ENCODE peak calls at places on chromosomes 13 and 19, in ten cellular contexts. One of them, this sample, is unnamed.

GRCh38 chr13:41691276-41691675 is 233.9 kb downstream of the RGCC start:
- DNase-seq in lung: no peak
- DNase-seq in astrocyte of the spinal cord: no peak
- DNase-seq in GM23338: no peak
- DNase-seq in BJ: no peak
- DNase-seq in uterus: no peak
- DNase-seq in Ammon's horn: no peak
- DNase-seq in GOT3: no peak
- DNase-seq in tibial artery: no peak
- DNase-seq in LHCN-M2: no peak
- DNase-seq in this sample: peak

GRCh38 chr19:18292810-18293641 is 11.6 kb upstream of the JUND start:
- DNase-seq in lung: peak
- DNase-seq in astrocyte of the spinal cord: peak
- DNase-seq in GM23338: peak
- DNase-seq in BJ: no peak
- DNase-seq in uterus: peak
- DNase-seq in Ammon's horn: peak
- DNase-seq in GOT3: no peak
- DNase-seq in tibial artery: peak
- DNase-seq in LHCN-M2: no peak
- DNase-seq in this sample: peak

GRCh38 chr19:41808663-41809566 is 12.5 kb downstream of the CEACAM3 start:
- DNase-seq in lung: peak
- DNase-seq in astrocyte of the spinal cord: no peak
- DNase-seq in GM23338: no peak
- DNase-seq in BJ: no peak
- DNase-seq in uterus: no peak
- DNase-seq in Ammon's horn: peak
- DNase-seq in GOT3: no peak
- DNase-seq in tibial artery: no peak
- DNase-seq in LHCN-M2: no peak
- DNase-seq in this sample: no peak

GRCh38 chr13:93249259-93249917 is 22.8 kb downstream of the GPC6 start:
- DNase-seq in lung: no peak
- DNase-seq in astrocyte of the spinal cord: peak
- DNase-seq in GM23338: no peak
- DNase-seq in BJ: no peak
- DNase-seq in uterus: no peak
- DNase-seq in Ammon's horn: no peak
- DNase-seq in GOT3: no peak
- DNase-seq in tibial artery: no peak
- DNase-seq in LHCN-M2: peak
- DNase-seq in this sample: peak

GRCh38 chr13:32846020-32846451 is 170.2 kb upstream of the KL start:
- DNase-seq in lung: no peak
- DNase-seq in astrocyte of the spinal cord: no peak
- DNase-seq in GM23338: no peak
- DNase-seq in BJ: no peak
- DNase-seq in uterus: no peak
- DNase-seq in Ammon's horn: no peak
- DNase-seq in GOT3: no peak
- DNase-seq in tibial artery: no peak
- DNase-seq in LHCN-M2: no peak
- DNase-seq in this sample: no peak

GRCh38 chr13:29369060-29369743 is 226.3 kb downstream of the SLC7A1 start:
- DNase-seq in lung: no peak
- DNase-seq in astrocyte of the spinal cord: peak
- DNase-seq in GM23338: peak
- DNase-seq in BJ: no peak
- DNase-seq in uterus: no peak
- DNase-seq in Ammon's horn: peak
- DNase-seq in GOT3: no peak
- DNase-seq in tibial artery: no peak
- DNase-seq in LHCN-M2: peak
- DNase-seq in this sample: peak

GRCh38 chr19:8585894-8586750 is 8.9 kb upstream of the MYO1F start:
- DNase-seq in lung: peak
- DNase-seq in astrocyte of the spinal cord: no peak
- DNase-seq in GM23338: peak
- DNase-seq in BJ: no peak
- DNase-seq in uterus: no peak
- DNase-seq in Ammon's horn: no peak
- DNase-seq in GOT3: no peak
- DNase-seq in tibial artery: no peak
- DNase-seq in LHCN-M2: no peak
- DNase-seq in this sample: peak

GRCh38 chr19:57053401-57053800 is 66.4 kb upstream of the USP29 start:
- DNase-seq in lung: no peak
- DNase-seq in astrocyte of the spinal cord: no peak
- DNase-seq in GM23338: no peak
- DNase-seq in BJ: no peak
- DNase-seq in uterus: no peak
- DNase-seq in Ammon's horn: peak
- DNase-seq in GOT3: no peak
- DNase-seq in tibial artery: no peak
- DNase-seq in LHCN-M2: no peak
- DNase-seq in this sample: no peak

GRCh38 chr13:27696731-27697130 is 75.0 kb downstream of the POLR1D start:
- DNase-seq in lung: no peak
- DNase-seq in astrocyte of the spinal cord: no peak
- DNase-seq in GM23338: no peak
- DNase-seq in BJ: no peak
- DNase-seq in uterus: no peak
- DNase-seq in Ammon's horn: no peak
- DNase-seq in GOT3: no peak
- DNase-seq in tibial artery: no peak
- DNase-seq in LHCN-M2: no peak
- DNase-seq in this sample: no peak

GRCh38 chr19:18496167-18496979 is 25.5 kb downstream of the ELL start:
- DNase-seq in lung: peak
- DNase-seq in astrocyte of the spinal cord: peak
- DNase-seq in GM23338: no peak
- DNase-seq in BJ: no peak
- DNase-seq in uterus: no peak
- DNase-seq in Ammon's horn: no peak
- DNase-seq in GOT3: no peak
- DNase-seq in tibial artery: no peak
- DNase-seq in LHCN-M2: peak
- DNase-seq in this sample: no peak

GRCh38 chr13:44237276-44237767 is 136.3 kb upstream of the SERP2 start:
- DNase-seq in lung: peak
- DNase-seq in astrocyte of the spinal cord: peak
- DNase-seq in GM23338: no peak
- DNase-seq in BJ: peak
- DNase-seq in uterus: peak
- DNase-seq in Ammon's horn: peak
- DNase-seq in GOT3: no peak
- DNase-seq in tibial artery: peak
- DNase-seq in LHCN-M2: peak
- DNase-seq in this sample: peak

GRCh38 chr13:109787135-109787954 is 962 bp upstream of the IRS2 start:
- DNase-seq in lung: no peak
- DNase-seq in astrocyte of the spinal cord: peak
- DNase-seq in GM23338: peak
- DNase-seq in BJ: no peak
- DNase-seq in uterus: peak
- DNase-seq in Ammon's horn: peak
- DNase-seq in GOT3: no peak
- DNase-seq in tibial artery: no peak
- DNase-seq in LHCN-M2: peak
- DNase-seq in this sample: peak

GRCh38 chr13:45630791-45631190 is 15.3 kb upstream of the ERICH6B start:
- DNase-seq in lung: no peak
- DNase-seq in astrocyte of the spinal cord: no peak
- DNase-seq in GM23338: no peak
- DNase-seq in BJ: no peak
- DNase-seq in uterus: no peak
- DNase-seq in Ammon's horn: no peak
- DNase-seq in GOT3: no peak
- DNase-seq in tibial artery: no peak
- DNase-seq in LHCN-M2: peak
- DNase-seq in this sample: no peak

GRCh38 chr13:48585456-48585840 is 52.6 kb upstream of the RCBTB2 start:
- DNase-seq in lung: peak
- DNase-seq in astrocyte of the spinal cord: peak
- DNase-seq in GM23338: peak
- DNase-seq in BJ: peak
- DNase-seq in uterus: peak
- DNase-seq in Ammon's horn: peak
- DNase-seq in GOT3: no peak
- DNase-seq in tibial artery: no peak
- DNase-seq in LHCN-M2: peak
- DNase-seq in this sample: peak

GRCh38 chr19:17112700-17113099 is 37.1 kb downstream of the MYO9B start:
- DNase-seq in lung: no peak
- DNase-seq in astrocyte of the spinal cord: no peak
- DNase-seq in GM23338: no peak
- DNase-seq in BJ: no peak
- DNase-seq in uterus: no peak
- DNase-seq in Ammon's horn: peak
- DNase-seq in GOT3: no peak
- DNase-seq in tibial artery: no peak
- DNase-seq in LHCN-M2: no peak
- DNase-seq in this sample: no peak

GRCh38 chr13:48770372-48770771 is 116.6 kb downstream of the CYSLTR2 start:
- DNase-seq in lung: no peak
- DNase-seq in astrocyte of the spinal cord: no peak
- DNase-seq in GM23338: no peak
- DNase-seq in BJ: no peak
- DNase-seq in uterus: no peak
- DNase-seq in Ammon's horn: no peak
- DNase-seq in GOT3: no peak
- DNase-seq in tibial artery: no peak
- DNase-seq in LHCN-M2: no peak
- DNase-seq in this sample: no peak

This sample was measured in cardiac muscle cell.